ENCODE peak calls at places on chromosome 7, in nine cellular contexts. One of them, this sample, is unnamed. For H3K27me3 and H3K4me1, the result is how much of the 10 kb centered on the place peaks cover.

GRCh38 chr7:148540041-148540738 is 50.4 kb upstream of the C7orf33 start:
- DNase-seq in Peyer's patch: no peak
- DNase-seq in PC-3: peak
- DNase-seq in aorta: peak
- DNase-seq in tibial artery: peak
- DNase-seq in fibroblast of lung: peak
- DNase-seq in effector memory CD4-positive, alpha-beta T cell: no peak
- DNase-seq in cardiac muscle cell: no peak
- DNase-seq in heart right ventricle: peak
- DNase-seq in this sample: no peak

GRCh38 chr7:269721-270120 is 20.2 kb upstream of the FOXL3 start:
- DNase-seq in tibial artery: no peak
- DNase-seq in PC-3: no peak
- DNase-seq in fibroblast of lung: no peak
- DNase-seq in cardiac muscle cell: no peak
- DNase-seq in aorta: no peak
- DNase-seq in heart right ventricle: no peak
- DNase-seq in Peyer's patch: no peak
- DNase-seq in effector memory CD4-positive, alpha-beta T cell: no peak
- DNase-seq in this sample: no peak

GRCh38 chr7:27146491-27147210 is 923 bp downstream of the HOXA6 start:
- DNase-seq in fibroblast of lung: no peak
- DNase-seq in tibial artery: no peak
- DNase-seq in aorta: no peak
- DNase-seq in Peyer's patch: peak
- DNase-seq in cardiac muscle cell: no peak
- DNase-seq in heart right ventricle: no peak
- DNase-seq in effector memory CD4-positive, alpha-beta T cell: no peak
- DNase-seq in PC-3: no peak
- DNase-seq in this sample: no peak

GRCh38 chr7:16619979-16620408 is 25.6 kb downstream of the ANKMY2 start:
- DNase-seq in fibroblast of lung: peak
- DNase-seq in tibial artery: no peak
- DNase-seq in effector memory CD4-positive, alpha-beta T cell: no peak
- DNase-seq in cardiac muscle cell: no peak
- DNase-seq in aorta: no peak
- DNase-seq in Peyer's patch: no peak
- DNase-seq in heart right ventricle: no peak
- DNase-seq in PC-3: peak
- DNase-seq in this sample: no peak

GRCh38 chr7:4233621-4234497 is 448.2 kb upstream of the FOXK1 start:
- DNase-seq in Peyer's patch: no peak
- DNase-seq in cardiac muscle cell: no peak
- DNase-seq in aorta: no peak
- DNase-seq in heart right ventricle: no peak
- DNase-seq in tibial artery: peak
- DNase-seq in PC-3: no peak
- DNase-seq in effector memory CD4-positive, alpha-beta T cell: no peak
- DNase-seq in fibroblast of lung: no peak
- DNase-seq in this sample: no peak

GRCh38 chr7:157457355-157458253 is 120.8 kb downstream of the DNAJB6 start:
- DNase-seq in aorta: peak
- DNase-seq in Peyer's patch: peak
- DNase-seq in fibroblast of lung: no peak
- DNase-seq in effector memory CD4-positive, alpha-beta T cell: no peak
- DNase-seq in tibial artery: no peak
- DNase-seq in heart right ventricle: no peak
- DNase-seq in cardiac muscle cell: no peak
- DNase-seq in PC-3: no peak
- DNase-seq in this sample: no peak

GRCh38 chr7:142669074-142669654 is 80.1 kb upstream of the PRSS1 start:
- DNase-seq in heart right ventricle: no peak
- DNase-seq in fibroblast of lung: peak
- DNase-seq in tibial artery: no peak
- DNase-seq in PC-3: peak
- DNase-seq in Peyer's patch: no peak
- DNase-seq in aorta: no peak
- DNase-seq in effector memory CD4-positive, alpha-beta T cell: no peak
- DNase-seq in cardiac muscle cell: no peak
- DNase-seq in this sample: no peak

GRCh38 chr7:1961776-1962276 is 270.9 kb downstream of the MAD1L1 start:
- DNase-seq in heart right ventricle: no peak
- DNase-seq in tibial artery: no peak
- DNase-seq in effector memory CD4-positive, alpha-beta T cell: peak
- DNase-seq in Peyer's patch: no peak
- DNase-seq in fibroblast of lung: peak
- DNase-seq in cardiac muscle cell: no peak
- DNase-seq in aorta: no peak
- DNase-seq in PC-3: peak
- DNase-seq in this sample: peak

GRCh38 chr7:44392618-44393010 is 67.2 kb upstream of the CAMK2B start:
- DNase-seq in fibroblast of lung: no peak
- DNase-seq in cardiac muscle cell: no peak
- DNase-seq in PC-3: no peak
- DNase-seq in heart right ventricle: no peak
- DNase-seq in effector memory CD4-positive, alpha-beta T cell: no peak
- DNase-seq in tibial artery: no peak
- DNase-seq in aorta: no peak
- DNase-seq in Peyer's patch: no peak
- DNase-seq in this sample: no peak

GRCh38 chr7:132084776-132085388 is 491.4 kb downstream of the PLXNA4 start:
- DNase-seq in cardiac muscle cell: no peak
- DNase-seq in fibroblast of lung: no peak
- DNase-seq in PC-3: peak
- DNase-seq in aorta: no peak
- DNase-seq in effector memory CD4-positive, alpha-beta T cell: no peak
- DNase-seq in heart right ventricle: no peak
- DNase-seq in Peyer's patch: no peak
- DNase-seq in tibial artery: no peak
- DNase-seq in this sample: no peak

GRCh38 chr7:137539111-137539715 is 195.7 kb upstream of the PTN start:
- DNase-seq in aorta: no peak
- DNase-seq in tibial artery: no peak
- DNase-seq in fibroblast of lung: peak
- DNase-seq in cardiac muscle cell: no peak
- DNase-seq in PC-3: peak
- DNase-seq in heart right ventricle: no peak
- DNase-seq in effector memory CD4-positive, alpha-beta T cell: no peak
- DNase-seq in Peyer's patch: no peak
- DNase-seq in this sample: no peak

GRCh38 chr7:105759670-105760548 is 116.5 kb downstream of the ATXN7L1 start:
- DNase-seq in PC-3: peak
- DNase-seq in fibroblast of lung: peak
- DNase-seq in heart right ventricle: peak
- DNase-seq in tibial artery: no peak
- DNase-seq in Peyer's patch: no peak
- DNase-seq in aorta: no peak
- DNase-seq in effector memory CD4-positive, alpha-beta T cell: no peak
- DNase-seq in cardiac muscle cell: peak
- DNase-seq in this sample: peak

GRCh38 chr7:81150951-81151361 is 232.1 kb upstream of the SEMA3C start:
- DNase-seq in fibroblast of lung: peak
- DNase-seq in PC-3: no peak
- DNase-seq in aorta: peak
- DNase-seq in Peyer's patch: no peak
- DNase-seq in effector memory CD4-positive, alpha-beta T cell: no peak
- DNase-seq in cardiac muscle cell: no peak
- DNase-seq in tibial artery: no peak
- DNase-seq in heart right ventricle: no peak
- DNase-seq in this sample: no peak

GRCh38 chr7:114922652-114923402 is 933 bp downstream of the MDFIC start:
- DNase-seq in effector memory CD4-positive, alpha-beta T cell: peak
- DNase-seq in aorta: peak
- DNase-seq in heart right ventricle: peak
- DNase-seq in cardiac muscle cell: peak
- DNase-seq in fibroblast of lung: peak
- DNase-seq in Peyer's patch: peak
- DNase-seq in PC-3: peak
- DNase-seq in tibial artery: peak
- DNase-seq in this sample: peak

GRCh38 chr7:122304996-122305421 is 459 bp upstream of the FEZF1 start:
- DNase-seq in PC-3: no peak
- DNase-seq in aorta: no peak
- DNase-seq in tibial artery: no peak
- DNase-seq in effector memory CD4-positive, alpha-beta T cell: no peak
- DNase-seq in cardiac muscle cell: no peak
- DNase-seq in fibroblast of lung: no peak
- DNase-seq in Peyer's patch: no peak
- DNase-seq in heart right ventricle: no peak
- DNase-seq in this sample: no peak

GRCh38 chr7:31047747-31048146 is 4.4 kb upstream of the ADCYAP1R1 start:
- DNase-seq in fibroblast of lung: no peak
- DNase-seq in PC-3: no peak
- DNase-seq in tibial artery: no peak
- DNase-seq in Peyer's patch: no peak
- DNase-seq in heart right ventricle: no peak
- DNase-seq in cardiac muscle cell: no peak
- DNase-seq in effector memory CD4-positive, alpha-beta T cell: no peak
- DNase-seq in aorta: no peak
- DNase-seq in this sample: no peak

GRCh38 chr7:31043035-31043434 is 9.1 kb upstream of the ADCYAP1R1 start:
- DNase-seq in fibroblast of lung: no peak
- DNase-seq in cardiac muscle cell: no peak
- DNase-seq in heart right ventricle: no peak
- DNase-seq in Peyer's patch: no peak
- DNase-seq in effector memory CD4-positive, alpha-beta T cell: no peak
- DNase-seq in tibial artery: no peak
- DNase-seq in PC-3: no peak
- DNase-seq in aorta: no peak
- DNase-seq in this sample: no peak

GRCh38 chr7:31046723-31047122 is 5.4 kb upstream of the ADCYAP1R1 start:
- DNase-seq in aorta: no peak
- DNase-seq in PC-3: no peak
- DNase-seq in cardiac muscle cell: no peak
- DNase-seq in fibroblast of lung: no peak
- DNase-seq in tibial artery: no peak
- DNase-seq in effector memory CD4-positive, alpha-beta T cell: no peak
- DNase-seq in Peyer's patch: no peak
- DNase-seq in heart right ventricle: no peak
- DNase-seq in this sample: no peak

GRCh38 chr7:31047282-31047681 is 4.8 kb upstream of the ADCYAP1R1 start:
- DNase-seq in PC-3: no peak
- DNase-seq in fibroblast of lung: no peak
- DNase-seq in heart right ventricle: no peak
- DNase-seq in effector memory CD4-positive, alpha-beta T cell: no peak
- DNase-seq in cardiac muscle cell: no peak
- DNase-seq in aorta: no peak
- DNase-seq in tibial artery: no peak
- DNase-seq in Peyer's patch: no peak
- DNase-seq in this sample: no peak

GRCh38 chr7:31044531-31044930 is 7.6 kb upstream of the ADCYAP1R1 start:
- DNase-seq in effector memory CD4-positive, alpha-beta T cell: no peak
- DNase-seq in PC-3: no peak
- DNase-seq in cardiac muscle cell: no peak
- DNase-seq in aorta: no peak
- DNase-seq in tibial artery: no peak
- DNase-seq in fibroblast of lung: no peak
- DNase-seq in Peyer's patch: no peak
- DNase-seq in heart right ventricle: no peak
- DNase-seq in this sample: no peak
- H3K27me3 ChIP-seq in effector memory CD4-positive, alpha-beta T cell: under half
- H3K27me3 ChIP-seq in PC-3: half or more
- H3K27me3 ChIP-seq in cardiac muscle cell: under half
- H3K27me3 ChIP-seq in aorta: under half
- H3K27me3 ChIP-seq in tibial artery: under half
- H3K27me3 ChIP-seq in fibroblast of lung: under half
- H3K27me3 ChIP-seq in Peyer's patch: under half
- H3K27me3 ChIP-seq in heart right ventricle: under half
- H3K27me3 ChIP-seq in this sample: under half

GRCh38 chr7:47479821-47480575 is 101.9 kb downstream of the TNS3 start:
- DNase-seq in cardiac muscle cell: no peak
- DNase-seq in fibroblast of lung: no peak
- DNase-seq in PC-3: no peak
- DNase-seq in tibial artery: no peak
- DNase-seq in Peyer's patch: no peak
- DNase-seq in effector memory CD4-positive, alpha-beta T cell: no peak
- DNase-seq in aorta: peak
- DNase-seq in heart right ventricle: no peak
- DNase-seq in this sample: no peak
- H3K4me3 ChIP-seq in cardiac muscle cell: no peak
- H3K4me3 ChIP-seq in fibroblast of lung: no peak
- H3K4me3 ChIP-seq in PC-3: no peak
- H3K4me3 ChIP-seq in tibial artery: no peak
- H3K4me3 ChIP-seq in Peyer's patch: no peak
- H3K4me3 ChIP-seq in effector memory CD4-positive, alpha-beta T cell: no peak
- H3K4me3 ChIP-seq in aorta: no peak
- H3K4me3 ChIP-seq in heart right ventricle: no peak
- H3K4me3 ChIP-seq in this sample: no peak

DNA sequence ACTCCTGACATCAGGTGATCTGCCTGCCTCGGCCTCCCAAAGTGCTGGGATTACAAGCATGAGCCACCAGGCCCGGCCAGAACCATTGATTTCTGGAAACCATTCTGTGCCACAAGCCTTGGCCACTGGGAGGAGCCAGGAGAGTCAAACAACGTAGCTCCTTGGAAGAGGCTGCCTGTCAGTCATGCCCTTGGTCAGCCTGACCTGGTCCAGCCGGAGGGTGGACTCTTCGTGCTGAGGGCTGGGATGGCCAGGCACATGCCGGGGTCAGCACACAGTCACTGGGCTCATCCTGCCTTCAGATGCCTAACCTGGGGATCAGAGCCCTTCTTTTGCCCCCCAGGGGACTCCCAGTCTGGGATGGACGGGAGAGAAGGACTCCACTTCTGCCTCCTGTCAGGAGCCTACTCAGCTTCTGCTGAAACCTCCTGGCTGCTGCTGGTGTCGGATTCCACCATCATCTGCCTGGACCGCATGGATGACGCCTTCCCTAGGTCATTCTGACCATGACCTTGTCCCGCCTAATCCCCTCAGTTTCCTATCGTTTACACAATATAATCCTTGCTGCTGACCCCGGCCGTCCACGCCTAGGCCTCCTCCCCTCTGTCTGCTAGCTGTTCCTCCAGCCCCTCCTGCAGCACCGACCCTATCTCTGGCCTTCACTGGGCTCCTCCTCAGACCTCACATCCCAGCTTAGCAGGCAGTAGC is 30.4 kb downstream of the TMEM270 start:
- DNase-seq in PC-3: no peak
- DNase-seq in heart right ventricle: no peak
- DNase-seq in aorta: no peak
- DNase-seq in tibial artery: peak
- DNase-seq in effector memory CD4-positive, alpha-beta T cell: no peak
- DNase-seq in Peyer's patch: no peak
- DNase-seq in fibroblast of lung: peak
- DNase-seq in cardiac muscle cell: no peak
- DNase-seq in this sample: no peak
- H3K4me1 ChIP-seq in PC-3: under half
- H3K4me1 ChIP-seq in heart right ventricle: under half
- H3K4me1 ChIP-seq in aorta: under half
- H3K4me1 ChIP-seq in tibial artery: half or more
- H3K4me1 ChIP-seq in effector memory CD4-positive, alpha-beta T cell: under half
- H3K4me1 ChIP-seq in Peyer's patch: under half
- H3K4me1 ChIP-seq in fibroblast of lung: under half
- H3K4me1 ChIP-seq in cardiac muscle cell: under half
- H3K4me1 ChIP-seq in this sample: under half

DNA sequence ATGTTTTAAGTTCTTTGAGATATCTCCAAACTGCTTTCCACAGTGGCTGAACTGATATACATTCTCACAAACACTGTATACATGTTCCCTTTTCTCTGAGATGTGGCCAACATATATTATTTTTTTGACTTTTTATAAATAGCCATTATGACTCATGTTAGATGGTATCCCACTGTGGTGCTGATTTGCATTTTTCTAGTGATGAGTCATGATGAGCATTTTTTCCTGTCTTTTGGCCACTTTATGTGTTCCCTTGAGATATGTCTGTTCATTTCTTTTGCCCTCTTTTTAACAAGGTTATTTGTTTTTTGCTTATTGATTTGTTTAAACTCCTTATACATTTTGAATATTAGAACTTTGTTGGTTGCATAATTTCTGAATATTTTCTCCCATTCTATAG is 1055.1 kb downstream of the NXPH1 start:
- DNase-seq in fibroblast of lung: peak
- DNase-seq in effector memory CD4-positive, alpha-beta T cell: no peak
- DNase-seq in tibial artery: no peak
- DNase-seq in heart right ventricle: no peak
- DNase-seq in PC-3: peak
- DNase-seq in aorta: no peak
- DNase-seq in cardiac muscle cell: no peak
- DNase-seq in Peyer's patch: no peak
- DNase-seq in this sample: no peak
- H3K27me3 ChIP-seq in fibroblast of lung: under half
- H3K27me3 ChIP-seq in effector memory CD4-positive, alpha-beta T cell: under half
- H3K27me3 ChIP-seq in tibial artery: under half
- H3K27me3 ChIP-seq in heart right ventricle: under half
- H3K27me3 ChIP-seq in PC-3: under half
- H3K27me3 ChIP-seq in aorta: under half
- H3K27me3 ChIP-seq in cardiac muscle cell: under half
- H3K27me3 ChIP-seq in Peyer's patch: under half
- H3K27me3 ChIP-seq in this sample: under half

This sample was measured in CD4-positive, CD25-positive, alpha-beta regulatory T cell.